ENCODE peak calls at places on chromosome 19, in ten cellular contexts. One of them, this sample, is unnamed.

GRCh38 chr19:30309983-30310805 is 62.0 kb upstream of the ZNF536 start:
- DNase-seq in endothelial cell: no peak
- DNase-seq in PC-9: no peak
- DNase-seq in heart right ventricle: no peak
- DNase-seq in OCI-LY7: no peak
- DNase-seq in psoas muscle: no peak
- DNase-seq in fibroblast of lung: peak
- DNase-seq in body of pancreas: no peak
- DNase-seq in dorsolateral prefrontal cortex: no peak
- DNase-seq in Panc1: no peak
- DNase-seq in this sample: no peak

GRCh38 chr19:3768748-3769099 is 3.3 kb downstream of the RAX2 start:
- DNase-seq in body of pancreas: no peak
- DNase-seq in dorsolateral prefrontal cortex: no peak
- DNase-seq in Panc1: no peak
- DNase-seq in heart right ventricle: no peak
- DNase-seq in psoas muscle: no peak
- DNase-seq in fibroblast of lung: no peak
- DNase-seq in PC-9: no peak
- DNase-seq in endothelial cell: no peak
- DNase-seq in OCI-LY7: no peak
- DNase-seq in this sample: no peak

GRCh38 chr19:52991484-52991883 is 22.2 kb upstream of the ERVV-1 start:
- DNase-seq in dorsolateral prefrontal cortex: no peak
- DNase-seq in psoas muscle: no peak
- DNase-seq in body of pancreas: no peak
- DNase-seq in heart right ventricle: no peak
- DNase-seq in fibroblast of lung: peak
- DNase-seq in endothelial cell: no peak
- DNase-seq in OCI-LY7: no peak
- DNase-seq in PC-9: peak
- DNase-seq in Panc1: peak
- DNase-seq in this sample: no peak

GRCh38 chr19:9052894-9053293 is 34.0 kb upstream of the OR1M1 start:
- DNase-seq in endothelial cell: no peak
- DNase-seq in Panc1: no peak
- DNase-seq in psoas muscle: no peak
- DNase-seq in heart right ventricle: no peak
- DNase-seq in OCI-LY7: no peak
- DNase-seq in fibroblast of lung: no peak
- DNase-seq in dorsolateral prefrontal cortex: no peak
- DNase-seq in body of pancreas: no peak
- DNase-seq in PC-9: no peak
- DNase-seq in this sample: no peak

GRCh38 chr19:3423183-3423829 is 56.9 kb downstream of the NFIC start:
- DNase-seq in heart right ventricle: peak
- DNase-seq in endothelial cell: no peak
- DNase-seq in Panc1: no peak
- DNase-seq in fibroblast of lung: no peak
- DNase-seq in dorsolateral prefrontal cortex: no peak
- DNase-seq in PC-9: no peak
- DNase-seq in psoas muscle: peak
- DNase-seq in body of pancreas: no peak
- DNase-seq in OCI-LY7: no peak
- DNase-seq in this sample: no peak

GRCh38 chr19:1042689-1043511 is 3.0 kb downstream of the ABCA7 start:
- DNase-seq in fibroblast of lung: no peak
- DNase-seq in PC-9: no peak
- DNase-seq in OCI-LY7: no peak
- DNase-seq in psoas muscle: peak
- DNase-seq in body of pancreas: no peak
- DNase-seq in heart right ventricle: no peak
- DNase-seq in dorsolateral prefrontal cortex: no peak
- DNase-seq in Panc1: no peak
- DNase-seq in endothelial cell: no peak
- DNase-seq in this sample: no peak

GRCh38 chr19:34402074-34402600 is 2.1 kb upstream of the PDCD2L start:
- DNase-seq in body of pancreas: no peak
- DNase-seq in fibroblast of lung: no peak
- DNase-seq in heart right ventricle: no peak
- DNase-seq in PC-9: no peak
- DNase-seq in dorsolateral prefrontal cortex: peak
- DNase-seq in psoas muscle: no peak
- DNase-seq in Panc1: no peak
- DNase-seq in OCI-LY7: no peak
- DNase-seq in endothelial cell: no peak
- DNase-seq in this sample: no peak

GRCh38 chr19:739998-740715 is 10.8 kb upstream of the MISP start:
- DNase-seq in OCI-LY7: no peak
- DNase-seq in fibroblast of lung: no peak
- DNase-seq in body of pancreas: no peak
- DNase-seq in heart right ventricle: no peak
- DNase-seq in Panc1: no peak
- DNase-seq in dorsolateral prefrontal cortex: no peak
- DNase-seq in psoas muscle: peak
- DNase-seq in PC-9: no peak
- DNase-seq in endothelial cell: no peak
- DNase-seq in this sample: no peak

GRCh38 chr19:10654610-10655456 is 687 bp downstream of the ILF3 start:
- DNase-seq in endothelial cell: peak
- DNase-seq in OCI-LY7: peak
- DNase-seq in Panc1: no peak
- DNase-seq in fibroblast of lung: peak
- DNase-seq in heart right ventricle: peak
- DNase-seq in body of pancreas: peak
- DNase-seq in dorsolateral prefrontal cortex: no peak
- DNase-seq in PC-9: peak
- DNase-seq in psoas muscle: peak
- DNase-seq in this sample: no peak

GRCh38 chr19:10651821-10652220 is 2.3 kb upstream of the ILF3 start:
- DNase-seq in OCI-LY7: peak
- DNase-seq in PC-9: no peak
- DNase-seq in endothelial cell: no peak
- DNase-seq in dorsolateral prefrontal cortex: no peak
- DNase-seq in psoas muscle: no peak
- DNase-seq in Panc1: no peak
- DNase-seq in heart right ventricle: no peak
- DNase-seq in body of pancreas: no peak
- DNase-seq in fibroblast of lung: no peak
- DNase-seq in this sample: no peak

GRCh38 chr19:10653732-10654609 is at the start of gene ILF3:
- DNase-seq in psoas muscle: peak
- DNase-seq in heart right ventricle: peak
- DNase-seq in PC-9: peak
- DNase-seq in Panc1: peak
- DNase-seq in OCI-LY7: peak
- DNase-seq in fibroblast of lung: peak
- DNase-seq in body of pancreas: peak
- DNase-seq in dorsolateral prefrontal cortex: peak
- DNase-seq in endothelial cell: peak
- DNase-seq in this sample: peak

GRCh38 chr19:10655457-10656312 is 1.5 kb downstream of the ILF3 start:
- DNase-seq in psoas muscle: no peak
- DNase-seq in body of pancreas: peak
- DNase-seq in fibroblast of lung: peak
- DNase-seq in OCI-LY7: peak
- DNase-seq in endothelial cell: peak
- DNase-seq in dorsolateral prefrontal cortex: no peak
- DNase-seq in PC-9: peak
- DNase-seq in heart right ventricle: no peak
- DNase-seq in Panc1: no peak
- DNase-seq in this sample: no peak

DNA sequence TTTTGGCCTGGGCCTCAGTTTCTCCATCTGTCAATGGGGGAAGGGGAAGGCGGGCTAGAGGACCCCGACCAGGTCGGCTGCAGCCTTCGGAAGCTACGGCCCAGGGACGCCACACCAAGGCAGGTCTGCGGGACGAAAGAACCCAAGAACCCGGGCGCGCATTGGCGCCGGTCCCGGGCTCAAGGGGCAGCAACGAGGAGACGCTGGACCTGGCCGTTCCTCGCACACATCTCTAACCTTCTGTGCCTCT is 739 bp upstream of the ILF3 start:
- DNase-seq in OCI-LY7: no peak
- DNase-seq in PC-9: no peak
- DNase-seq in body of pancreas: no peak
- DNase-seq in fibroblast of lung: no peak
- DNase-seq in endothelial cell: no peak
- DNase-seq in psoas muscle: no peak
- DNase-seq in heart right ventricle: no peak
- DNase-seq in dorsolateral prefrontal cortex: no peak
- DNase-seq in Panc1: no peak
- DNase-seq in this sample: no peak
- TF ChIP-seq CTCF in OCI-LY7: no peak
- TF ChIP-seq CTCF in PC-9: no peak
- TF ChIP-seq CTCF in body of pancreas: no peak
- TF ChIP-seq CTCF in fibroblast of lung: no peak
- TF ChIP-seq CTCF in endothelial cell: no peak
- TF ChIP-seq CTCF in psoas muscle: no peak
- TF ChIP-seq CTCF in heart right ventricle: no peak
- TF ChIP-seq CTCF in dorsolateral prefrontal cortex: no peak
- TF ChIP-seq CTCF in Panc1: no peak
- TF ChIP-seq CTCF in this sample: no peak

DNA sequence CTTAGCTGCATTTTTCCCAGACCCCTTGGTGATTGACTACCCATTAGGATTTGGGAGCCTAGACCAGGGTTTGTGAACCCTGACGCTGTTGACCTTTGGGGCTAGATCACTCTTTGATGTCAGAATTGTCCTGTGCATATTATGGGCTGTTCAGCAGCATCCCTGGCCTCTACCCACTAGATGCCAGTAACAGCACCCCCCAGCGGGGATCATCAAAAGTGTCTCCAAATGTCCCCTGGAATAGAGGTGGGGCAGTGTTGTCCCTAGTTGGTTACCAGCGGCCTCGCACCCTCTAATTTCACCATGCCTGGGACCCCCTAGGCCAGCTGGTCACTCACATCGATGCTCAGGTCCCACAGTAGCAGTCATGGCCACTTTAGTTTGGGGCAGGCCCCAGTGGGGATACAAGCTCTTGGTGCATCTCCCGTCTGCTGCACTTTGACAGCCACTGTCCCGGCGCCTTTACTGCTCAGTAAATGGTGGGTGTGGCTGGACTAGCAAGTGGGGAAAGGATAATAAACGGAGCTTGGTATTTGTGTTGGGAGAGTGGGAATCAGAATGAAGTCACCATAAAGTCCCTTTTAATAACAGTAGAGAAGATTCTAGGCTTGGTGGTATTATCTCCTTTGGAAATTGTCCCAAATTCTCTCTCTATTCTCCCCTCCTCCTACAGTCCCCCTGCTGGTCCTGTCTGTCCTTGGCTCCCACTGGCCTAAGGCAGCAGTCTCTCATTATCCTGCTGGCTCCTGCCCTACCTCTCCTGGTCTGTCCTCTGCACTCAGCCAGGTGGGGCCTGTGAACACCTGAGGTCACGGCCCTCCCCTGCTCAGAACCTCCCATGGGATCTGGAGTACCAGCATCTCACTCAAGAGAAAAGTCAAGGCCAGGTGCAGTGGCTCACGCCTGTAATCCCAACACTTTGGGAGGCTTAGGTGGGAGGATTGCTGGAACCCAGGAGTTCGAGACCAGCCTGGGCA is 80.6 kb downstream of the SIPA1L3 start:
- DNase-seq in dorsolateral prefrontal cortex: no peak
- DNase-seq in endothelial cell: peak
- DNase-seq in fibroblast of lung: no peak
- DNase-seq in Panc1: no peak
- DNase-seq in PC-9: no peak
- DNase-seq in psoas muscle: no peak
- DNase-seq in heart right ventricle: no peak
- DNase-seq in OCI-LY7: peak
- DNase-seq in body of pancreas: no peak
- DNase-seq in this sample: no peak
- TF ChIP-seq CTCF in dorsolateral prefrontal cortex: no peak
- TF ChIP-seq CTCF in endothelial cell: peak
- TF ChIP-seq CTCF in fibroblast of lung: peak
- TF ChIP-seq CTCF in Panc1: no peak
- TF ChIP-seq CTCF in PC-9: peak
- TF ChIP-seq CTCF in psoas muscle: no peak
- TF ChIP-seq CTCF in heart right ventricle: no peak
- TF ChIP-seq CTCF in OCI-LY7: peak
- TF ChIP-seq CTCF in body of pancreas: no peak
- TF ChIP-seq CTCF in this sample: peak

GRCh38 chr19:42280761-42281174 is 11.7 kb downstream of the CIC start:
- DNase-seq in Panc1: no peak
- DNase-seq in body of pancreas: no peak
- DNase-seq in PC-9: no peak
- DNase-seq in dorsolateral prefrontal cortex: peak
- DNase-seq in heart right ventricle: peak
- DNase-seq in endothelial cell: no peak
- DNase-seq in psoas muscle: peak
- DNase-seq in OCI-LY7: no peak
- DNase-seq in fibroblast of lung: peak
- DNase-seq in this sample: no peak
- TF ChIP-seq CTCF in Panc1: no peak
- TF ChIP-seq CTCF in body of pancreas: no peak
- TF ChIP-seq CTCF in PC-9: no peak
- TF ChIP-seq CTCF in dorsolateral prefrontal cortex: no peak
- TF ChIP-seq CTCF in heart right ventricle: no peak
- TF ChIP-seq CTCF in endothelial cell: no peak
- TF ChIP-seq CTCF in psoas muscle: no peak
- TF ChIP-seq CTCF in OCI-LY7: no peak
- TF ChIP-seq CTCF in fibroblast of lung: no peak
- TF ChIP-seq CTCF in this sample: no peak

GRCh38 chr19:13024126-13024957 is 29.1 kb downstream of the NFIX start:
- DNase-seq in body of pancreas: no peak
- DNase-seq in PC-9: no peak
- DNase-seq in psoas muscle: peak
- DNase-seq in fibroblast of lung: peak
- DNase-seq in Panc1: no peak
- DNase-seq in dorsolateral prefrontal cortex: no peak
- DNase-seq in endothelial cell: no peak
- DNase-seq in OCI-LY7: no peak
- DNase-seq in heart right ventricle: no peak
- DNase-seq in this sample: no peak

GRCh38 chr19:13023666-13024065 is 28.4 kb downstream of the NFIX start:
- DNase-seq in body of pancreas: no peak
- DNase-seq in dorsolateral prefrontal cortex: no peak
- DNase-seq in psoas muscle: no peak
- DNase-seq in PC-9: no peak
- DNase-seq in Panc1: no peak
- DNase-seq in fibroblast of lung: peak
- DNase-seq in endothelial cell: no peak
- DNase-seq in OCI-LY7: no peak
- DNase-seq in heart right ventricle: no peak
- DNase-seq in this sample: no peak

GRCh38 chr19:13022111-13022858 is 27.0 kb downstream of the NFIX start:
- DNase-seq in heart right ventricle: peak
- DNase-seq in dorsolateral prefrontal cortex: no peak
- DNase-seq in PC-9: no peak
- DNase-seq in endothelial cell: no peak
- DNase-seq in fibroblast of lung: peak
- DNase-seq in psoas muscle: peak
- DNase-seq in body of pancreas: no peak
- DNase-seq in Panc1: no peak
- DNase-seq in OCI-LY7: no peak
- DNase-seq in this sample: no peak

GRCh38 chr19:13024958-13025653 is 29.8 kb downstream of the NFIX start:
- DNase-seq in PC-9: no peak
- DNase-seq in fibroblast of lung: peak
- DNase-seq in body of pancreas: no peak
- DNase-seq in dorsolateral prefrontal cortex: peak
- DNase-seq in OCI-LY7: no peak
- DNase-seq in psoas muscle: peak
- DNase-seq in Panc1: no peak
- DNase-seq in endothelial cell: peak
- DNase-seq in heart right ventricle: no peak
- DNase-seq in this sample: no peak

GRCh38 chr19:13022859-13023636 is 27.8 kb downstream of the NFIX start:
- DNase-seq in heart right ventricle: peak
- DNase-seq in dorsolateral prefrontal cortex: peak
- DNase-seq in fibroblast of lung: peak
- DNase-seq in body of pancreas: peak
- DNase-seq in OCI-LY7: no peak
- DNase-seq in psoas muscle: peak
- DNase-seq in endothelial cell: no peak
- DNase-seq in Panc1: no peak
- DNase-seq in PC-9: no peak
- DNase-seq in this sample: no peak
- TF ChIP-seq CTCF in heart right ventricle: no peak
- TF ChIP-seq CTCF in dorsolateral prefrontal cortex: no peak
- TF ChIP-seq CTCF in fibroblast of lung: no peak
- TF ChIP-seq CTCF in body of pancreas: no peak
- TF ChIP-seq CTCF in OCI-LY7: no peak
- TF ChIP-seq CTCF in psoas muscle: no peak
- TF ChIP-seq CTCF in endothelial cell: no peak
- TF ChIP-seq CTCF in Panc1: no peak
- TF ChIP-seq CTCF in PC-9: no peak
- TF ChIP-seq CTCF in this sample: no peak